ENCODE peak calls at places on chromosome X, in ten cellular contexts. One of them, this sample, is unnamed.

GRCh38 chrX:130594453-130594916 is 192.7 kb downstream of the RBMX2 start:
- DNase-seq in osteoblast: no peak
- DNase-seq in WERI-Rb-1: no peak
- DNase-seq in CD4-positive, alpha-beta memory T cell: no peak
- DNase-seq in GM23338: no peak
- DNase-seq in heart right ventricle: no peak
- DNase-seq in endothelial cell of umbilical vein: no peak
- DNase-seq in spleen: no peak
- DNase-seq in pancreas: no peak
- DNase-seq in aorta: no peak
- DNase-seq in this sample: no peak

GRCh38 chrX:65635371-65635770 is 32.1 kb upstream of the MSN start:
- DNase-seq in osteoblast: no peak
- DNase-seq in WERI-Rb-1: no peak
- DNase-seq in CD4-positive, alpha-beta memory T cell: no peak
- DNase-seq in GM23338: no peak
- DNase-seq in heart right ventricle: peak; percentile 52
- DNase-seq in endothelial cell of umbilical vein: no peak
- DNase-seq in spleen: no peak
- DNase-seq in pancreas: no peak
- DNase-seq in aorta: peak; percentile 48
- DNase-seq in this sample: no peak

GRCh38 chrX:9873952-9874351 is 87.7 kb downstream of the SHROOM2 start:
- DNase-seq in osteoblast: no peak
- DNase-seq in WERI-Rb-1: peak; percentile 69
- DNase-seq in CD4-positive, alpha-beta memory T cell: peak; percentile 30
- DNase-seq in GM23338: peak; percentile 65
- DNase-seq in heart right ventricle: no peak
- DNase-seq in endothelial cell of umbilical vein: peak; percentile 44
- DNase-seq in spleen: no peak
- DNase-seq in pancreas: no peak
- DNase-seq in aorta: no peak
- DNase-seq in this sample: no peak

GRCh38 chrX:9745417-9746115 is 20.1 kb downstream of the GPR143 start:
- DNase-seq in osteoblast: no peak
- DNase-seq in WERI-Rb-1: no peak
- DNase-seq in CD4-positive, alpha-beta memory T cell: no peak
- DNase-seq in GM23338: no peak
- DNase-seq in heart right ventricle: peak; percentile 22
- DNase-seq in endothelial cell of umbilical vein: peak; percentile 95
- DNase-seq in spleen: no peak
- DNase-seq in pancreas: no peak
- DNase-seq in aorta: no peak
- DNase-seq in this sample: no peak

GRCh38 chrX:76996641-76997040 is 450.5 kb upstream of the FGF16 start:
- DNase-seq in osteoblast: no peak
- DNase-seq in WERI-Rb-1: no peak
- DNase-seq in CD4-positive, alpha-beta memory T cell: no peak
- DNase-seq in GM23338: no peak
- DNase-seq in heart right ventricle: no peak
- DNase-seq in endothelial cell of umbilical vein: no peak
- DNase-seq in spleen: no peak
- DNase-seq in pancreas: no peak
- DNase-seq in aorta: no peak
- DNase-seq in this sample: no peak

GRCh38 chrX:19569121-19569805 is 54.0 kb upstream of the MAP3K15 start:
- DNase-seq in osteoblast: no peak
- DNase-seq in WERI-Rb-1: no peak
- DNase-seq in CD4-positive, alpha-beta memory T cell: no peak
- DNase-seq in GM23338: no peak
- DNase-seq in heart right ventricle: peak; percentile 57
- DNase-seq in endothelial cell of umbilical vein: no peak
- DNase-seq in spleen: no peak
- DNase-seq in pancreas: no peak
- DNase-seq in aorta: no peak
- DNase-seq in this sample: no peak

GRCh38 chrX:24154490-24155034 is 5.0 kb downstream of the ZFX start:
- DNase-seq in osteoblast: no peak
- DNase-seq in WERI-Rb-1: no peak
- DNase-seq in CD4-positive, alpha-beta memory T cell: no peak
- DNase-seq in GM23338: no peak
- DNase-seq in heart right ventricle: no peak
- DNase-seq in endothelial cell of umbilical vein: no peak
- DNase-seq in spleen: no peak
- DNase-seq in pancreas: no peak
- DNase-seq in aorta: no peak
- DNase-seq in this sample: no peak

GRCh38 chrX:2928127-2928582 is 984 bp downstream of the ARSD start:
- DNase-seq in osteoblast: peak; percentile 82
- DNase-seq in WERI-Rb-1: no peak
- DNase-seq in CD4-positive, alpha-beta memory T cell: no peak
- DNase-seq in GM23338: peak; percentile 82
- DNase-seq in heart right ventricle: peak; percentile 34
- DNase-seq in endothelial cell of umbilical vein: peak; percentile 62
- DNase-seq in spleen: peak; percentile 89
- DNase-seq in pancreas: peak; percentile 83
- DNase-seq in aorta: peak; percentile 83
- DNase-seq in this sample: no peak

GRCh38 chrX:39258331-39258730 is 457.1 kb downstream of the MID1IP1 start:
- DNase-seq in osteoblast: no peak
- DNase-seq in WERI-Rb-1: peak; percentile 81
- DNase-seq in CD4-positive, alpha-beta memory T cell: no peak
- DNase-seq in GM23338: no peak
- DNase-seq in heart right ventricle: no peak
- DNase-seq in endothelial cell of umbilical vein: no peak
- DNase-seq in spleen: no peak
- DNase-seq in pancreas: no peak
- DNase-seq in aorta: no peak
- DNase-seq in this sample: no peak

GRCh38 chrX:84118315-84118714 is 69.7 kb downstream of the RPS6KA6 start:
- DNase-seq in osteoblast: no peak
- DNase-seq in WERI-Rb-1: no peak
- DNase-seq in CD4-positive, alpha-beta memory T cell: no peak
- DNase-seq in GM23338: peak; percentile 0
- DNase-seq in heart right ventricle: no peak
- DNase-seq in endothelial cell of umbilical vein: no peak
- DNase-seq in spleen: no peak
- DNase-seq in pancreas: no peak
- DNase-seq in aorta: no peak
- DNase-seq in this sample: no peak

GRCh38 chrX:106730385-106730784 is 3.9 kb downstream of the RNF128 start:
- DNase-seq in osteoblast: no peak
- DNase-seq in WERI-Rb-1: no peak
- DNase-seq in CD4-positive, alpha-beta memory T cell: no peak
- DNase-seq in GM23338: no peak
- DNase-seq in heart right ventricle: no peak
- DNase-seq in endothelial cell of umbilical vein: no peak
- DNase-seq in spleen: no peak
- DNase-seq in pancreas: no peak
- DNase-seq in aorta: no peak
- DNase-seq in this sample: no peak

GRCh38 chrX:16155586-16155985 is 11.7 kb upstream of the MAGEB17 start:
- DNase-seq in osteoblast: no peak
- DNase-seq in WERI-Rb-1: no peak
- DNase-seq in CD4-positive, alpha-beta memory T cell: no peak
- DNase-seq in GM23338: no peak
- DNase-seq in heart right ventricle: no peak
- DNase-seq in endothelial cell of umbilical vein: no peak
- DNase-seq in spleen: no peak
- DNase-seq in pancreas: no peak
- DNase-seq in aorta: no peak
- DNase-seq in this sample: no peak

GRCh38 chrX:16164748-16165147 is 2.5 kb upstream of the MAGEB17 start:
- DNase-seq in osteoblast: no peak
- DNase-seq in WERI-Rb-1: no peak
- DNase-seq in CD4-positive, alpha-beta memory T cell: no peak
- DNase-seq in GM23338: no peak
- DNase-seq in heart right ventricle: no peak
- DNase-seq in endothelial cell of umbilical vein: no peak
- DNase-seq in spleen: no peak
- DNase-seq in pancreas: no peak
- DNase-seq in aorta: no peak
- DNase-seq in this sample: no peak

GRCh38 chrX:16162391-16162790 is 4.9 kb upstream of the MAGEB17 start:
- DNase-seq in osteoblast: no peak
- DNase-seq in WERI-Rb-1: no peak
- DNase-seq in CD4-positive, alpha-beta memory T cell: no peak
- DNase-seq in GM23338: peak; percentile 27
- DNase-seq in heart right ventricle: no peak
- DNase-seq in endothelial cell of umbilical vein: no peak
- DNase-seq in spleen: no peak
- DNase-seq in pancreas: no peak
- DNase-seq in aorta: no peak
- DNase-seq in this sample: no peak

GRCh38 chrX:16160729-16161128 is 6.6 kb upstream of the MAGEB17 start:
- DNase-seq in osteoblast: peak; percentile 89
- DNase-seq in WERI-Rb-1: no peak
- DNase-seq in CD4-positive, alpha-beta memory T cell: no peak
- DNase-seq in GM23338: no peak
- DNase-seq in heart right ventricle: no peak
- DNase-seq in endothelial cell of umbilical vein: peak; percentile 1
- DNase-seq in spleen: no peak
- DNase-seq in pancreas: no peak
- DNase-seq in aorta: no peak
- DNase-seq in this sample: peak; percentile 78
- H3K36me3 ChIP-seq in osteoblast: no peaks in the 10 kb centered on the region
- H3K36me3 ChIP-seq in WERI-Rb-1: no peaks in the 10 kb centered on the region
- H3K36me3 ChIP-seq in CD4-positive, alpha-beta memory T cell: no peaks in the 10 kb centered on the region
- H3K36me3 ChIP-seq in GM23338: no peaks in the 10 kb centered on the region
- H3K36me3 ChIP-seq in heart right ventricle: no peaks in the 10 kb centered on the region
- H3K36me3 ChIP-seq in endothelial cell of umbilical vein: no peaks in the 10 kb centered on the region
- H3K36me3 ChIP-seq in spleen: no peaks in the 10 kb centered on the region
- H3K36me3 ChIP-seq in pancreas: no peaks in the 10 kb centered on the region
- H3K36me3 ChIP-seq in aorta: no peaks in the 10 kb centered on the region
- H3K36me3 ChIP-seq in this sample: no peaks in the 10 kb centered on the region

GRCh38 chrX:72107841-72108590 is 23.7 kb downstream of the RTL5 start:
- DNase-seq in osteoblast: peak; percentile 47
- DNase-seq in WERI-Rb-1: no peak
- DNase-seq in CD4-positive, alpha-beta memory T cell: no peak
- DNase-seq in GM23338: no peak
- DNase-seq in heart right ventricle: no peak
- DNase-seq in endothelial cell of umbilical vein: no peak
- DNase-seq in spleen: no peak
- DNase-seq in pancreas: no peak
- DNase-seq in aorta: no peak
- DNase-seq in this sample: no peak
- H3K27ac ChIP-seq in osteoblast: no peak overlapping the region
- H3K27ac ChIP-seq in WERI-Rb-1: no peak overlapping the region
- H3K27ac ChIP-seq in CD4-positive, alpha-beta memory T cell: no peak overlapping the region
- H3K27ac ChIP-seq in GM23338: no peak overlapping the region
- H3K27ac ChIP-seq in heart right ventricle: no peak overlapping the region
- H3K27ac ChIP-seq in endothelial cell of umbilical vein: no peak overlapping the region
- H3K27ac ChIP-seq in spleen: peak overlapping the region; percentile 87
- H3K27ac ChIP-seq in pancreas: no peak overlapping the region
- H3K27ac ChIP-seq in aorta: no peak overlapping the region
- H3K27ac ChIP-seq in this sample: no peak overlapping the region

DNA sequence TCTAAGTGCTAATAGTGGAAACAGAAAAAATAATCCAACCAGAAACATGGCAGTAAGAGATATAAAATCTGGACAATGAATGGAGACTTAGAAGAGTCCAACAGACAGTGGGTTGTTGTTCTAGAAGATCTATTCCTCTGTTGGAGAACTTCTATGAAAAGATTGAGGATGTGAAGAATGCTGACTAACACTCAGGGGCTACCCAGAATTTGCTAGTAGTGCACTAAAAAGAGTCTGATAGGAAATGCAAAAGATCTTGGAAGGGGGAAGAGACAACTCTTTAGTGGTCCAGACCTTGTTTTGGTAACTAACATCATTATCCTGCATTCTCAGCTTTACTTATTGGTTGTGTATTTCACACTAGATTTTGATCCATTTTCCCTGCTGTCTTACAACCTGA is 77.9 kb downstream of the SMARCA1 start:
- DNase-seq in osteoblast: no peak
- DNase-seq in WERI-Rb-1: no peak
- DNase-seq in CD4-positive, alpha-beta memory T cell: no peak
- DNase-seq in GM23338: no peak
- DNase-seq in heart right ventricle: no peak
- DNase-seq in endothelial cell of umbilical vein: no peak
- DNase-seq in spleen: no peak
- DNase-seq in pancreas: no peak
- DNase-seq in aorta: no peak
- DNase-seq in this sample: no peak
- H3K36me3 ChIP-seq in osteoblast: no peaks in the 10 kb centered on the region
- H3K36me3 ChIP-seq in WERI-Rb-1: no peaks in the 10 kb centered on the region
- H3K36me3 ChIP-seq in CD4-positive, alpha-beta memory T cell: no peaks in the 10 kb centered on the region
- H3K36me3 ChIP-seq in GM23338: no peaks in the 10 kb centered on the region
- H3K36me3 ChIP-seq in heart right ventricle: no peaks in the 10 kb centered on the region
- H3K36me3 ChIP-seq in endothelial cell of umbilical vein: peaks cover 3% of the 10 kb centered on the region
- H3K36me3 ChIP-seq in spleen: no peaks in the 10 kb centered on the region
- H3K36me3 ChIP-seq in pancreas: no peaks in the 10 kb centered on the region
- H3K36me3 ChIP-seq in aorta: no peaks in the 10 kb centered on the region
- H3K36me3 ChIP-seq in this sample: no peaks in the 10 kb centered on the region

GRCh38 chrX:96705905-96706304 is 21.3 kb downstream of the DIAPH2 start:
- DNase-seq in osteoblast: peak; percentile 35
- DNase-seq in WERI-Rb-1: no peak
- DNase-seq in CD4-positive, alpha-beta memory T cell: no peak
- DNase-seq in GM23338: no peak
- DNase-seq in heart right ventricle: no peak
- DNase-seq in endothelial cell of umbilical vein: no peak
- DNase-seq in spleen: no peak
- DNase-seq in pancreas: no peak
- DNase-seq in aorta: no peak
- DNase-seq in this sample: no peak

GRCh38 chrX:96703816-96704215 is 19.2 kb downstream of the DIAPH2 start:
- DNase-seq in osteoblast: no peak
- DNase-seq in WERI-Rb-1: no peak
- DNase-seq in CD4-positive, alpha-beta memory T cell: no peak
- DNase-seq in GM23338: peak; percentile 4
- DNase-seq in heart right ventricle: no peak
- DNase-seq in endothelial cell of umbilical vein: peak; percentile 27
- DNase-seq in spleen: no peak
- DNase-seq in pancreas: no peak
- DNase-seq in aorta: no peak
- DNase-seq in this sample: no peak

GRCh38 chrX:96703379-96703778 is 18.7 kb downstream of the DIAPH2 start:
- DNase-seq in osteoblast: no peak
- DNase-seq in WERI-Rb-1: no peak
- DNase-seq in CD4-positive, alpha-beta memory T cell: no peak
- DNase-seq in GM23338: no peak
- DNase-seq in heart right ventricle: no peak
- DNase-seq in endothelial cell of umbilical vein: peak; percentile 8
- DNase-seq in spleen: no peak
- DNase-seq in pancreas: no peak
- DNase-seq in aorta: no peak
- DNase-seq in this sample: no peak

GRCh38 chrX:96707829-96708228 is 23.2 kb downstream of the DIAPH2 start:
- DNase-seq in osteoblast: peak; percentile 26
- DNase-seq in WERI-Rb-1: no peak
- DNase-seq in CD4-positive, alpha-beta memory T cell: no peak
- DNase-seq in GM23338: no peak
- DNase-seq in heart right ventricle: no peak
- DNase-seq in endothelial cell of umbilical vein: no peak
- DNase-seq in spleen: no peak
- DNase-seq in pancreas: no peak
- DNase-seq in aorta: no peak
- DNase-seq in this sample: no peak

DNA sequence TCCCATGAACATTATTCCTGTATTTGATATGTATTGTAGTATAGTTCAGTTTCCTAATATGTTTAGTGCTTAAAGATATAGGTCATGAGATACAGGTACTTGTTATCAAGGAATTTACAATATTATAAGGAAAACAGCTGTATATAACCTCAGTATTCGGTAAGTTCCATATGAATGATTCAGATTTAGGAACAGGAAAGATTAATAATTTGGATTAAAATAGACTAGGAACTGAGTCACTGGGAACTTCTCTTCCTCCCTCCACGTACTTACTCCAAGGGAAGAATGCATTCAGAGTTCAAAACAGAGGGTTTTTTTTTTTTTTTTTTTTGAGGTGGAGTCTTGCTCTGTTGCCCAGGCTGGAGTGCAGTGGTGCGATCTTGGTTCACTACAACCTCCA is 20.0 kb downstream of the DIAPH2 start:
- DNase-seq in osteoblast: no peak
- DNase-seq in WERI-Rb-1: no peak
- DNase-seq in CD4-positive, alpha-beta memory T cell: no peak
- DNase-seq in GM23338: no peak
- DNase-seq in heart right ventricle: no peak
- DNase-seq in endothelial cell of umbilical vein: peak; percentile 68
- DNase-seq in spleen: no peak
- DNase-seq in pancreas: no peak
- DNase-seq in aorta: no peak
- DNase-seq in this sample: no peak
- H3K27ac ChIP-seq in osteoblast: no peak overlapping the region
- H3K27ac ChIP-seq in WERI-Rb-1: no peak overlapping the region
- H3K27ac ChIP-seq in CD4-positive, alpha-beta memory T cell: no peak overlapping the region
- H3K27ac ChIP-seq in GM23338: no peak overlapping the region
- H3K27ac ChIP-seq in heart right ventricle: peak overlapping the region; percentile 50
- H3K27ac ChIP-seq in endothelial cell of umbilical vein: peak overlapping the region; percentile 90
- H3K27ac ChIP-seq in spleen: no peak overlapping the region
- H3K27ac ChIP-seq in pancreas: no peak overlapping the region
- H3K27ac ChIP-seq in aorta: no peak overlapping the region
- H3K27ac ChIP-seq in this sample: no peak overlapping the region